ENCODE peak calls at places on chromosomes 5 and 9, in six cellular contexts. Q is activated CD8-positive, alpha-beta memory T cell treated with anti-CD3 and anti-CD28 coated beads for 1 hour; I is NCI-H510A treated with DMSO at 0.1 percent for 48 hours; P is GM13977; S is NCI-H1694; B is naive thymus-derived CD8-positive, alpha-beta T cell. V is an unnamed sample.

GRCh38 chr5:135546014-135546413 is 10.2 kb upstream of the NEUROG1 start:
- DNase-seq in I (no peak), Q (no peak), P (no peak), S (no peak), B (no peak), V (no peak)

GRCh38 chr9:109923826-109924225 is 143.8 kb downstream of the PALM2AKAP2 start:
- DNase-seq in S (peak), Q (no peak), B (no peak), I (no peak), P (no peak), V (peak)

GRCh38 chr5:82365744-82366228 is 87.6 kb upstream of the RPS23 start:
- DNase-seq in Q (no peak), I (no peak), B (no peak), S (peak), P (no peak), V (no peak)

GRCh38 chr9:125631391-125632085 is 75.5 kb downstream of the MAPKAP1 start:
- DNase-seq in P (peak), B (no peak), I (peak), Q (no peak), S (peak), V (no peak)

GRCh38 chr9:136566899-136567298 is 21.1 kb upstream of the NOTCH1 start:
- DNase-seq in S (no peak), I (no peak), B (no peak), P (no peak), Q (no peak), V (no peak)

GRCh38 chr9:100919526-100919925 is 109.0 kb upstream of the PLPPR1 start:
- DNase-seq in S (no peak), B (no peak), Q (no peak), I (no peak), P (no peak), V (peak)

GRCh38 chr5:65262094-65262493 is 219.6 kb downstream of the ADAMTS6 start:
- DNase-seq in B (no peak), I (no peak), Q (no peak), P (no peak), S (no peak), V (no peak)

GRCh38 chr5:156326718-156327259 is at the start of gene SGCD:
- DNase-seq in S (no peak), I (no peak), Q (no peak), P (no peak), B (no peak), V (peak)

GRCh38 chr9:131418143-131419028 is 24.5 kb downstream of the PRRC2B start:
- DNase-seq in I (peak), S (no peak), B (no peak), P (no peak), Q (no peak), V (no peak)

GRCh38 chr5:34039398-34040157 is 3.4 kb downstream of the C1QTNF3 start:
- DNase-seq in Q (no peak), I (no peak), P (no peak), S (no peak), B (no peak), V (no peak)

GRCh38 chr5:33524476-33524875 is 83.7 kb downstream of the TARS1 start:
- DNase-seq in B (no peak), S (no peak), Q (no peak), P (no peak), I (no peak), V (no peak)

GRCh38 chr5:38434981-38435710 is 121.3 kb downstream of the LIFR start:
- DNase-seq in I (no peak), P (no peak), B (no peak), Q (no peak), S (no peak), V (no peak)

GRCh38 chr5:170121321-170121720 is 15.6 kb downstream of the FOXI1 start:
- DNase-seq in P (no peak), I (no peak), S (no peak), B (no peak), Q (no peak), V (no peak)

GRCh38 chr5:50663636-50664035 is 2.8 kb upstream of the PARP8 start:
- DNase-seq in Q (no peak), S (no peak), B (no peak), P (no peak), I (no peak), V (no peak)

GRCh38 chr9:71725590-71726338 is 42.5 kb downstream of the CEMIP2 start:
- DNase-seq in B (no peak), S (no peak), I (no peak), Q (no peak), P (no peak), V (no peak)

GRCh38 chr5:116502616-116503015 is 72.0 kb downstream of the SEMA6A start:
- DNase-seq in P (no peak), Q (no peak), I (no peak), S (no peak), B (no peak), V (peak)

GRCh38 chr9:99259231-99259918 is 37.3 kb downstream of the SEC61B start:
- DNase-seq in Q (no peak), B (peak), S (no peak), I (no peak), P (no peak), V (no peak)

GRCh38 chr5:178404987-178405386 is 172.4 kb upstream of the PHYKPL start:
- DNase-seq in Q (no peak), P (no peak), I (no peak), S (no peak), B (no peak), V (no peak)

GRCh38 chr9:128718475-128718874 is 5.5 kb downstream of the ZDHHC12 start:
- DNase-seq in I (no peak), B (no peak), S (no peak), P (no peak), Q (no peak), V (no peak)

GRCh38 chr9:90969021-90969675 is 167.5 kb downstream of the SYK start:
- DNase-seq in I (peak), P (no peak), B (no peak), Q (no peak), S (no peak), V (no peak)

GRCh38 chr9:96418920-96419690 is 935 bp upstream of the ZNF367 start:
- DNase-seq in Q (peak), B (peak), I (peak), P (peak), S (peak), V (peak)

GRCh38 chr5:136036991-136037705 is 8.4 kb downstream of the TGFBI start:
- DNase-seq in S (no peak), Q (no peak), B (no peak), I (peak), P (peak), V (peak)

GRCh38 chr9:120713257-120714087 is 798 bp downstream of the MEGF9 start:
- DNase-seq in B (no peak), I (no peak), S (no peak), P (peak), Q (no peak), V (no peak)

GRCh38 chr9:82606761-82607382 is 456.1 kb downstream of the RASEF start:
- DNase-seq in B (no peak), Q (no peak), S (peak), P (peak), I (peak), V (peak)

GRCh38 chr9:82080265-82080664 is 91.7 kb downstream of the SPATA31D1 start:
- DNase-seq in S (no peak), B (no peak), Q (no peak), P (no peak), I (no peak), V (no peak)

GRCh38 chr9:6911901-6912650 is 154.3 kb downstream of the KDM4C start:
- DNase-seq in P (no peak), Q (no peak), I (no peak), B (no peak), S (no peak), V (no peak)

GRCh38 chr5:62593331-62593730 is 14.7 kb downstream of the LRRC70 start:
- DNase-seq in B (no peak), I (no peak), S (no peak), Q (no peak), P (no peak), V (no peak)

GRCh38 chr5:154712518-154713437 is 42.4 kb upstream of the LARP1 start:
- DNase-seq in B (no peak), I (peak), S (no peak), Q (no peak), P (no peak), V (no peak)

GRCh38 chr9:93012998-93013855 is 45.3 kb upstream of the SUSD3 start:
- DNase-seq in B (no peak), S (no peak), P (no peak), I (no peak), Q (no peak), V (no peak)

GRCh38 chr9:84862786-84863185 is 193.3 kb downstream of the NTRK2 start:
- DNase-seq in B (no peak), I (no peak), Q (no peak), S (no peak), P (no peak), V (no peak)

GRCh38 chr9:90641868-90642558 is 611 bp downstream of the DIRAS2 start:
- DNase-seq in I (peak), Q (no peak), B (no peak), S (no peak), P (no peak), V (no peak)

GRCh38 chr5:97365173-97365845 is 182.3 kb upstream of the RIOK2 start:
- DNase-seq in P (no peak), I (no peak), S (no peak), B (no peak), Q (no peak), V (no peak)

V was measured in NCI-H446 treated with DMSO at 0.1 percent for 48 hours.